ENCODE peak calls at places on chromosomes 2 and 18, in five cellular contexts. Q is IMR-90, F is A549, L is right lobe of liver, J is K562. B is an unnamed sample.

GRCh38 chr2:232353096-232353495 is 25.5 kb upstream of the ALPP start:
- DNase-seq in Q (no peak), F (no peak), L (no peak), J (no peak), B (no peak)

GRCh38 chr2:54475285-54475684 is 19.2 kb downstream of the SPTBN1 start:
- DNase-seq in Q (no peak), F (no peak), L (no peak), J (no peak), B (no peak)

GRCh38 chr2:110114007-110114591 is 1.5 kb downstream of the MALL start:
- DNase-seq in Q (no peak), F (peak), L (no peak), J (no peak), B (peak)

GRCh38 chr2:84906108-84906899 is 848 bp downstream of the TMSB10 start:
- DNase-seq in Q (no peak), F (peak), L (peak), J (peak), B (peak)

GRCh38 chr2:63880603-63881002 is 38.9 kb downstream of the UGP2 start:
- DNase-seq in Q (no peak), F (no peak), L (no peak), J (no peak), B (no peak)

GRCh38 chr2:236882931-236883330 is 202.8 kb upstream of the COPS8 start:
- DNase-seq in Q (no peak), F (no peak), L (no peak), J (no peak), B (peak)

GRCh38 chr2:97644023-97644717 is 1.7 kb upstream of the COX5B start:
- DNase-seq in Q (no peak), F (no peak), L (no peak), J (no peak), B (no peak)

GRCh38 chr2:204260162-204260877 is 285.0 kb upstream of the PARD3B start:
- DNase-seq in Q (peak), F (peak), L (peak), J (peak), B (no peak)

GRCh38 chr2:2577366-2577765 is 246.3 kb upstream of the MYT1L start:
- DNase-seq in Q (no peak), F (no peak), L (no peak), J (no peak), B (peak)

GRCh38 chr2:45773909-45774308 is 122.4 kb downstream of the PRKCE start:
- DNase-seq in Q (no peak), F (no peak), L (no peak), J (no peak), B (no peak)

GRCh38 chr2:98768765-98769476 is 38.0 kb upstream of the MGAT4A start:
- DNase-seq in Q (no peak), F (peak), L (no peak), J (no peak), B (no peak)

GRCh38 chr2:169330555-169330889 is 31.8 kb downstream of the LRP2 start:
- DNase-seq in Q (no peak), F (no peak), L (no peak), J (no peak), B (no peak)

GRCh38 chr2:240919161-240919781 is 13.1 kb downstream of the CROCC2 start:
- DNase-seq in Q (no peak), F (no peak), L (peak), J (no peak), B (peak)

GRCh38 chr2:237630216-237631000 is 3.0 kb downstream of the LRRFIP1 start:
- DNase-seq in Q (no peak), F (no peak), L (no peak), J (no peak), B (no peak)

GRCh38 chr2:169393068-169393590 is 30.8 kb upstream of the LRP2 start:
- DNase-seq in Q (no peak), F (no peak), L (no peak), J (no peak), B (no peak)

GRCh38 chr2:65351234-65351947 is 81.0 kb downstream of the SPRED2 start:
- DNase-seq in Q (peak), F (no peak), L (no peak), J (peak), B (no peak)

GRCh38 chr2:168449419-168449818 is 6.7 kb upstream of the CERS6 start:
- DNase-seq in Q (no peak), F (no peak), L (no peak), J (no peak), B (no peak)

GRCh38 chr2:6372317-6372903 is 493.3 kb downstream of the CMPK2 start:
- DNase-seq in Q (peak), F (peak), L (no peak), J (no peak), B (no peak)

GRCh38 chr2:121897335-121897970 is 142.0 kb downstream of the TSN start:
- DNase-seq in Q (peak), F (peak), L (no peak), J (peak), B (no peak)

GRCh38 chr2:234682492-234683228 is 185.8 kb upstream of the ARL4C start:
- DNase-seq in Q (peak), F (no peak), L (no peak), J (no peak), B (no peak)

GRCh38 chr2:97713296-97714083 is at the start of gene ZAP70:
- DNase-seq in Q (no peak), F (no peak), L (peak), J (no peak), B (no peak)

GRCh38 chr2:165573534-165574461 is 104.3 kb downstream of the CSRNP3 start:
- DNase-seq in Q (no peak), F (peak), L (peak), J (no peak), B (no peak)

GRCh38 chr2:143807677-143808076 is 678.5 kb downstream of the ARHGAP15 start:
- DNase-seq in Q (no peak), F (no peak), L (no peak), J (no peak), B (peak)

GRCh38 chr2:135944625-135945024 is 40.8 kb downstream of the DARS1 start:
- DNase-seq in Q (no peak), F (no peak), L (no peak), J (no peak), B (no peak)

GRCh38 chr2:239605409-239605808 is 204.6 kb upstream of the HDAC4 start:
- DNase-seq in Q (no peak), F (no peak), L (no peak), J (no peak), B (no peak)

GRCh38 chr2:59353301-59353921 is 1112.3 kb upstream of the FANCL start:
- DNase-seq in Q (no peak), F (no peak), L (no peak), J (no peak), B (peak)

GRCh38 chr2:39433586-39434195 is 3.4 kb downstream of the MAP4K3 start:
- DNase-seq in Q (no peak), F (no peak), L (no peak), J (peak), B (no peak)

GRCh38 chr2:158786897-158787296 is 8.2 kb upstream of the DAPL1 start:
- DNase-seq in Q (no peak), F (no peak), L (no peak), J (no peak), B (no peak)

GRCh38 chr2:9247786-9248185 is 41.2 kb downstream of the ASAP2 start:
- DNase-seq in Q (no peak), F (no peak), L (peak), J (no peak), B (no peak)

GRCh38 chr2:64133828-64134227 is 10.4 kb downstream of the PELI1 start:
- DNase-seq in Q (peak), F (no peak), L (no peak), J (no peak), B (no peak)

GRCh38 chr2:67840460-67841068 is 222.2 kb downstream of the C1D start:
- DNase-seq in Q (peak), F (peak), L (peak), J (peak), B (peak)

GRCh38 chr2:25342372-25343186 is 854 bp upstream of the DNMT3A start:
- DNase-seq in Q (peak), F (peak), L (peak), J (peak), B (no peak)

GRCh38 chr2:137938204-137938603 is 26.1 kb upstream of the HNMT start:
- DNase-seq in Q (peak), F (no peak), L (no peak), J (no peak), B (no peak)

GRCh38 chr2:84832772-84833461 is 48.0 kb downstream of the TRABD2A start:
- DNase-seq in Q (peak), F (no peak), L (no peak), J (no peak), B (no peak)

GRCh38 chr2:129912066-129912820 is 67.2 kb upstream of the RAB6C start:
- DNase-seq in Q (no peak), F (no peak), L (no peak), J (no peak), B (no peak)

GRCh38 chr18:5943514-5943913 is 48.2 kb upstream of the TMEM200C start:
- DNase-seq in Q (peak), F (no peak), L (no peak), J (no peak), B (no peak)

GRCh38 chr2:851680-852079 is 99.0 kb upstream of the SNTG2 start:
- DNase-seq in Q (no peak), F (no peak), L (no peak), J (no peak), B (no peak)

GRCh38 chr2:851078-851477 is 99.6 kb upstream of the SNTG2 start:
- DNase-seq in Q (no peak), F (no peak), L (no peak), J (no peak), B (no peak)

GRCh38 chr2:853203-853870 is 97.3 kb upstream of the SNTG2 start:
- DNase-seq in Q (no peak), F (no peak), L (no peak), J (no peak), B (no peak)

GRCh38 chr2:850429-850828 is 100.2 kb upstream of the SNTG2 start:
- DNase-seq in Q (no peak), F (no peak), L (no peak), J (no peak), B (no peak)

GRCh38 chr2:852168-852567 is 98.5 kb upstream of the SNTG2 start:
- DNase-seq in Q (no peak), F (no peak), L (no peak), J (no peak), B (no peak)
- TF ChIP-seq POLR2A in Q (no peak), F (no peak), L (no peak), J (no peak), B (no peak)

GRCh38 chr2:176066645-176067586 is 16.8 kb downstream of the EVX2 start:
- DNase-seq in Q (no peak), F (no peak), L (no peak), J (no peak), B (no peak)
- H3K4me3 ChIP-seq in Q (no peak), F (no peak), L (peak), J (no peak), B (peak)

DNA sequence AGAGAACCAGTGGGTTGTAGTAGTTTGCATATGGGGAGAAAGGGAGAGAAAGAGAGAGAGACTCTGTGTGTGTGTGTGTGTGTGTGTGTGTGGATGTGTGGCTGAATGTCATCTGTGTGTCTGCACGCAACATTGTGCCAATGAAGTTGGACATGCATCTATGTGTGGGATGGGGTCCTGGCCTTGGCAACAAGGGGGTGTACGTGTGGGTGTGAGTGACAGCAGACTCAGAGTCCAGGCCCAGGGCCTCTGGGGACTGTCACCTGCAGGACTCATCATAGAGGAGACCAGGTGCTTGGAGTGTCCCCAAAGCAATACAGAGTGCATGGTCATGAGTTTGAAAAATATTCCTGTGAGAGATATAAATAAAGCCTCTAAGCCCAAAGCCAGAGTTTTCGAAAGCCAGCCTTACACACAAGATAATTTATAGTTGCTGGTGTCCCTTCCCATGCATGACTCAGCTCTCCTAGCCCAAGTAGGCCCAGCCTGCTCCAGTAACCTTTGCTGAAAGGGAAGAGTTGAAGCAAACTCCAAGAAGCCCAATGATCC is 59.9 kb downstream of the TNP1 start:
- DNase-seq in Q (peak), F (no peak), L (no peak), J (peak), B (no peak)
- TF ChIP-seq POLR2A in Q (no peak), F (no peak), L (no peak), J (no peak), B (no peak)

GRCh38 chr2:69305712-69306611 is 81.1 kb downstream of the GFPT1 start:
- DNase-seq in Q (no peak), F (peak), L (no peak), J (no peak), B (peak)
- H3K4me3 ChIP-seq in Q (peak), F (peak), L (peak), J (no peak), B (peak)

GRCh38 chr18:38966846-38967245 is 1401.2 kb upstream of the CELF4 start:
- DNase-seq in Q (no peak), F (no peak), L (no peak), J (no peak), B (no peak)

DNA sequence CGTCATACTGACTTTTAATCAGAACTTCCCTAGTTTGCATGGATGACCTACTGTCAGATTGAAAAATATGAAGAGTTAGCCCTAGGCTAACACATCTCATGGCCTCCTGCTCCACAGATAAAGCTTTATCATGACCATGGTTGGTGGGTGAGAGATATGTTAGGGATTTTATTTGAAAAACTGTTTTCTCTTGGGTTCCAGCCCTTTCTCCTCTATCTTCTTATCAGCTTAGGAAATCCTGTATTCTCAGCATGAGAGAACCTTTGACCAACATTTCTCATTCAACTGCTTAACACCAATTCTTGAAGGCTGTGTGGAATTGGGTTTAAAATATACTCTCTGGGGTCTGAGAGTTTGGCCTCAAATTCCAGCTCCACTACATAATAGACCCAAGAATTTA is 1407.0 kb upstream of the CELF4 start:
- DNase-seq in Q (no peak), F (no peak), L (no peak), J (no peak), B (no peak)
- TF ChIP-seq POLR2A in Q (no peak), F (no peak), L (no peak), J (no peak), B (no peak)

DNA sequence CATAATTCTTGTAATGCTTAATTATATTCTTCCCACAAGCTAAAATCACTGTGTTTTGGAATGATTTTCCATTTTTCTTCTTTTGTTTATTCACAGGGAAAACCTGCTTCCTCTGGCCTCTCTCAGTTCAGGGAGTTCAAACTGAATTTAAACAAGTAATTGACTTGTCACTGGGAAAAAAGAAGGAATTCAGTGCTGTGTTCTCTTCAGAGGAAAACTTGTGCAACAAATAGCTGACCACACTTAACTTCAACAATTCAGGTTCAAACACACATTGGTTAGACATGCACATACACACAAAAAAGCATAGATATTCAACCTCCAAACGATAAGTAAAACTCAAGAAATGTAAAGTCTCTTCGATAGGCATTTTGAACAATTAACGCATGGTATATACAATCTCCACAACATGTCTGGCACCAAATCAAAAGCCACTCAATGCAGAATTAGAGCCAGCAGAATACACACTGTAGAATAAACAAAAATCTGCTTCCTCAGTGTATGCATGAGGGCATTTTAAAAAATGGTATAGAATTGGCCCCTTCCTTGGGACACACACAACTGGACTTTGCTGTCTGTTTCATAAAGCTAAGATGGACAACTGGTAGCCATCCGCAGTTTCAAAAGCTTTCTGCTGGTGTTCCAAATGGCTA is 269.0 kb downstream of the TCF4 start:
- DNase-seq in Q (peak), F (no peak), L (no peak), J (no peak), B (no peak)
- H3K4me3 ChIP-seq in Q (no peak), F (no peak), L (peak), J (no peak), B (no peak)